ENCODE peak calls at places on chromosome 1, in seven cellular contexts. X is activated T-cell treated with anti-CD3 and anti-CD28 coated beads for 24 hours; G is stimulated activated CD4-positive, alpha-beta T cell treated with anti-CD3 and anti-CD28 coated beads, Interleukin-2, amount 100 ng/mL, for 48 hours; Z is fibroblast of lung; W is HCT116; H is Ammon's horn; S is NCI-H187. D is an unnamed sample.

GRCh38 chr1:114610546-114611245 is 29.3 kb upstream of the BCAS2 start:
- DNase-seq in X (no peak), G (no peak), Z (peak), W (no peak), H (no peak), S (no peak), D (no peak)

GRCh38 chr1:158930504-158930903 is 848 bp upstream of the PYHIN1 start:
- DNase-seq in X (peak), G (no peak), Z (no peak), W (no peak), H (no peak), S (no peak), D (no peak)

GRCh38 chr1:47593001-47593568 is 155.2 kb downstream of the FOXD2 start:
- DNase-seq in X (no peak), G (no peak), Z (no peak), W (no peak), H (no peak), S (no peak), D (no peak)

GRCh38 chr1:8184301-8184700 is 133.6 kb upstream of the SLC45A1 start:
- DNase-seq in X (no peak), G (no peak), Z (no peak), W (no peak), H (no peak), S (no peak), D (no peak)

GRCh38 chr1:3125546-3126368 is 56.8 kb downstream of the PRDM16 start:
- DNase-seq in X (no peak), G (no peak), Z (no peak), W (no peak), H (peak), S (no peak), D (no peak)

GRCh38 chr1:1624443-1625403 is 7.2 kb upstream of the MMP23B start:
- DNase-seq in X (no peak), G (no peak), Z (no peak), W (no peak), H (no peak), S (no peak), D (no peak)

GRCh38 chr1:17188889-17189631 is 15.9 kb upstream of the PADI1 start:
- DNase-seq in X (no peak), G (no peak), Z (no peak), W (no peak), H (no peak), S (no peak), D (no peak)

GRCh38 chr1:46407636-46408035 is 13.5 kb downstream of the FAAH start:
- DNase-seq in X (no peak), G (no peak), Z (no peak), W (no peak), H (no peak), S (no peak), D (no peak)

GRCh38 chr1:160767417-160768294 is 28.3 kb upstream of the LY9 start:
- DNase-seq in X (peak), G (peak), Z (no peak), W (no peak), H (no peak), S (no peak), D (no peak)

GRCh38 chr1:4019606-4020331 is 119.7 kb upstream of the C1orf174 start:
- DNase-seq in X (no peak), G (no peak), Z (no peak), W (no peak), H (no peak), S (no peak), D (no peak)